ENCODE peak calls at places on chromosomes 1 and 21, in seven cellular contexts. W is prostate gland, Q is H1, G is gastrocnemius medialis, A is heart left ventricle, P is esophagus muscularis mucosa, H is tibial nerve. Z is an unnamed sample.

GRCh38 chr1:18886003-18886335 is 16.4 kb downstream of the ALDH4A1 start:
- DNase-seq in Q (no peak), W (no peak), A (no peak), G (no peak), P (no peak), H (no peak), Z (no peak)

GRCh38 chr1:41915786-41916571 is 2.7 kb downstream of the HIVEP3 start:
- DNase-seq in G (no peak), Q (no peak), W (peak), A (peak), P (peak), H (no peak), Z (no peak)

GRCh38 chr21:34834307-34834706 is 165.5 kb downstream of the CLIC6 start:
- DNase-seq in W (no peak), A (no peak), Q (no peak), H (no peak), G (no peak), P (no peak), Z (no peak)

GRCh38 chr1:96562094-96562493 is 159.5 kb upstream of the PTBP2 start:
- DNase-seq in H (no peak), A (no peak), W (no peak), Q (no peak), G (no peak), P (no peak), Z (no peak)

GRCh38 chr21:32423320-32423719 is 10.8 kb downstream of the EVA1C start:
- DNase-seq in Q (no peak), P (no peak), A (no peak), W (no peak), H (no peak), G (no peak), Z (no peak)

GRCh38 chr21:30831194-30831765 is 1.7 kb upstream of the KRTAP7-1 start:
- DNase-seq in A (no peak), H (no peak), W (no peak), P (no peak), Q (peak), G (no peak), Z (peak)

GRCh38 chr1:42941640-42942330 is 16.9 kb downstream of the SLC2A1 start:
- DNase-seq in P (no peak), A (peak), W (peak), H (no peak), G (no peak), Q (no peak), Z (peak)

GRCh38 chr1:57019240-57019805 is 53.5 kb upstream of the C8B start:
- DNase-seq in Q (no peak), H (no peak), P (no peak), G (no peak), A (no peak), W (no peak), Z (no peak)

GRCh38 chr1:29827801-29828525 is 591.6 kb downstream of the PTPRU start:
- DNase-seq in G (no peak), Q (peak), P (peak), H (no peak), W (no peak), A (no peak), Z (no peak)

GRCh38 chr1:155177192-155177917 is 3.7 kb downstream of the TRIM46 start:
- DNase-seq in W (no peak), Q (no peak), G (no peak), P (no peak), A (no peak), H (peak), Z (no peak)

GRCh38 chr1:199774433-199775089 is 252.9 kb upstream of the NR5A2 start:
- DNase-seq in W (no peak), H (no peak), G (no peak), A (no peak), P (no peak), Q (no peak), Z (no peak)

GRCh38 chr1:41582351-41582750 is 97.9 kb upstream of the EDN2 start:
- DNase-seq in W (no peak), P (no peak), A (no peak), H (no peak), Q (no peak), G (no peak), Z (no peak)

GRCh38 chr1:150221552-150221951 is 14.4 kb downstream of the ANP32E start:
- DNase-seq in W (no peak), H (no peak), A (no peak), G (no peak), P (no peak), Q (peak), Z (peak)

GRCh38 chr1:229506633-229507032 is 1.5 kb downstream of the NUP133 start:
- DNase-seq in W (no peak), G (no peak), P (no peak), Q (no peak), A (no peak), H (no peak), Z (peak)

GRCh38 chr1:230375795-230376194 is 50.3 kb downstream of the PGBD5 start:
- DNase-seq in A (peak), H (no peak), W (no peak), P (no peak), Q (no peak), G (no peak), Z (no peak)

GRCh38 chr21:44932366-44933181 is 7.3 kb upstream of the SLX9 start:
- DNase-seq in P (no peak), H (no peak), W (no peak), A (no peak), Q (no peak), G (no peak), Z (no peak)

GRCh38 chr1:54132485-54132884 is 20.3 kb downstream of the CDCP2 start:
- DNase-seq in H (no peak), Q (no peak), A (no peak), P (no peak), W (no peak), G (no peak), Z (peak)

GRCh38 chr1:160405331-160405877 is 5.0 kb downstream of the VANGL2 start:
- DNase-seq in G (no peak), Q (no peak), A (no peak), P (no peak), H (no peak), W (no peak), Z (no peak)

GRCh38 chr1:160401487-160401805 is 1.1 kb downstream of the VANGL2 start:
- DNase-seq in A (no peak), G (no peak), Q (no peak), P (no peak), W (no peak), H (no peak), Z (no peak)

GRCh38 chr1:160401972-160402795 is 1.8 kb downstream of the VANGL2 start:
- DNase-seq in G (no peak), P (no peak), H (no peak), A (no peak), W (no peak), Q (no peak), Z (no peak)

GRCh38 chr1:160404094-160404493 is 3.7 kb downstream of the VANGL2 start:
- DNase-seq in A (no peak), Q (no peak), G (no peak), W (no peak), H (no peak), P (no peak), Z (no peak)

GRCh38 chr1:160403244-160403643 is 2.9 kb downstream of the VANGL2 start:
- DNase-seq in Q (no peak), H (no peak), P (no peak), G (no peak), W (no peak), A (no peak), Z (no peak)
- TF ChIP-seq POLR2A in Q (no peak), H (no peak), P (no peak), G (no peak), W (no peak), A (no peak), Z (no peak)

GRCh38 chr1:15758953-15759661 is 512 bp downstream of the FBLIM1 start:
- DNase-seq in A (no peak), G (no peak), W (no peak), P (no peak), Q (peak), H (no peak), Z (no peak)
- TF ChIP-seq POLR2A in A (no peak), G (peak), W (no peak), P (no peak), Q (peak), H (no peak), Z (no peak)

DNA sequence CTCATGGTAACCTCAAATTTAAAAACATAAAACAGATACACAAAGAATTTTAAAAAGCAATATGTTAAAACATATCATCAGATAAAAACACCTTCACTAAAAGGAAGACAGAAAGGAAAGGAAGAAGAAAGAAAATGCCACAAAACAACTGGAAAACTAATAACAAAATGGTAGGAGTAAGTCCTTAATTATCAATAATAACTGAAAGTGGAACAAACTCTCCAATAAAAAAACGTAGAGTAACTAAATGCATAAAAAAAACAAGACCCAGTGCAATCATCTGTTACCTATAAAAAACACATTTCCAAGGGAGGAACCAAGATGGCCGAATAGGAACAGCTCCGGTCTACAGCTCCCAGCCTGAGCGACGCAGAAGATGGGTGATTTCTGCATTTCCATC is 47.1 kb upstream of the ACADM start:
- DNase-seq in A (no peak), P (no peak), W (no peak), H (no peak), Q (no peak), G (no peak), Z (no peak)
- TF ChIP-seq POLR2A in A (no peak), P (no peak), W (no peak), H (no peak), Q (no peak), G (no peak), Z (no peak)

DNA sequence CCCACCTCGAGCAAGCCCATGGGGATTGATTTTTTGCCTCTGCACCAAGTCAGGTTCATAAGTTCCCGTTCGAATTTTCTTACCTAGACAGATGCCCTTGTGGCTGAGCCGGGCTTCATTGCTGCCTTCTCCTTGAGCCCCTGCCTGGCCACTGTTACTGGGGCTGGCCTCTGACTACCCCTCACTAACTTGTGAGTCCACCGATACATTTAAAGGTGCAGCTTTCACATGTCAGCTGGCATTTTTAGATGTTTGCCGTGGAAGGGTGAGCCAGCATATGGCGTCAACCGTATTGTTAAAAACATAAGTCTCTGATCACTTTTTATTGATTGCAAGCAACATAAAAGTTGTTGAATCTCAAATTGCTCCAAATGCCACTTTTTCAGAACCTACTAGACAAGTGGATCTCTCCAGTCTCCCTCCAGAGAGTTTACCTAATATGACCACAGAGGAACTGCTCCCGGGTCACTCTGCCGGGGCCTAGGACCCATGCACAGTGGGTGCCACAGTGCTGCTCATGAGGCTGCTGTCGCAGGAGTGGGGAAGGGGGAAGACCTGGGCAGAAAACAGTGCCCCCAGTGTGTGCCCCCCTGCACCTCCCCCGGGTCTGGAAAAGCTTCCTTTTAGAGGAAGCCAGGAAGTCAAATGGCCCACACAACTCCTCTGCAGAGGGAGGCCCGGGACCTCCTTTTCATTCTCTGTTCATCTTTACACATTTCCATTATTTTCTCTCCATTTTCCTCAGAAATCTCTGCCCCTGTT is 18.8 kb downstream of the MX1 start:
- DNase-seq in W (no peak), A (no peak), Q (no peak), H (no peak), P (no peak), G (no peak), Z (no peak)
- TF ChIP-seq POLR2A in W (no peak), A (no peak), Q (no peak), H (no peak), P (no peak), G (no peak), Z (no peak)

DNA sequence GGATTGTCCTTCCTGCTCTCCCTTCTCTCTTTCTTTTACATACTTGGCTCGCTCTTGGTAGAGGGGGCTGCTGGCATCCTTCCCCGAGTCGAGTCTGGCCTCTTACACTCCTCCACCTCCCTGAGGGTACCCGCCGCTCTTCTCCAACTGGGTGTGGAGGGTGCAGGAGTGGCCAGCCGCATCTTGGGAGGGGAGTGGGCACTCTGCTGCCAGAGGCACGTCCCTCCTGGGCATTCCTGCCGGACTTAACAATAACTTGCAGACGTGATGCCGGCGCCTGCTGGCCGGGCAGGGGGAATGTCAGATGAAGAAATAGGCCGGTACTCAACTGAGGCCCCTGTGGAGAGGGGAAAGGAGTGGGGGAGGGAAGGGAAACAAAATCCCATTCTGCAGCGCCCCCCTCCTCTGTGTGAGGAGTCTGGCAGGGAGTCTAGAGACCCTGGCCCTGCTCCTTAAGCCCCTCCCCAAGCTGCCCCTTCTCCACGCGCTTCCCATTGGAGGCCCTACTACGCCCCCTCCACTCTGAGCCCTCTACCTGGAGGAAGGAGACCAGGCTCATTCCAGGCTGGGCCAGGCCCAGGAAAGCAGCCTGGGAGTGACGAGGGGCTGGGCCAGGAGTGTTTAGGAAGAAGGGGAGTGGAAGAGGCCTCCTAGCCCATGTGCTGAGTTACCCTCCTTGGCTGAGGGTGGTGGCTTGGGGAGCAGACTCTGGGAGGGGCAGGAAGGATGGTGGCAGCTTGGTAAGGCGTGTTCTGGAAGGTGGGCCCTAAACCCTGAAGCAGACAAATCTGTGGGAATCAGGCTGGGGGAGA is 1.8 kb downstream of the ATP2B4 start:
- DNase-seq in A (peak), P (no peak), W (no peak), H (peak), G (no peak), Q (peak), Z (no peak)
- TF ChIP-seq POLR2A in A (no peak), P (no peak), W (peak), H (no peak), G (no peak), Q (peak), Z (no peak)

GRCh38 chr1:114581335-114582287 is at the start of gene BCAS2:
- DNase-seq in W (peak), P (peak), A (peak), Q (peak), G (peak), H (peak), Z (peak)
- TF ChIP-seq POLR2A in W (peak), P (peak), A (peak), Q (peak), G (peak), H (peak), Z (peak)

GRCh38 chr1:151362308-151363155 is 10.0 kb downstream of the SELENBP1 start:
- DNase-seq in P (no peak), Q (no peak), H (no peak), G (no peak), A (no peak), W (no peak), Z (peak)
- TF ChIP-seq POLR2A in P (no peak), Q (no peak), H (no peak), G (no peak), A (no peak), W (no peak), Z (no peak)